ENCODE peak calls at places on chromosome 1, in five cellular contexts. L, U, Q, N and Z are unnamed samples.

GRCh38 chr1:47228644-47229030 is 3.4 kb downstream of the TAL1 start:
- DNase-seq in L (peak; percentile 47), Q (no peak), N (no peak), U (no peak), Z (no peak)

GRCh38 chr1:41666991-41667631 is 182.6 kb upstream of the EDN2 start:
- DNase-seq in U (no peak), L (no peak), N (no peak), Q (peak; percentile 69), Z (peak; percentile 50)

GRCh38 chr1:77085109-77085508 is 134.1 kb downstream of the PIGK start:
- DNase-seq in U (no peak), L (no peak), N (no peak), Q (no peak), Z (no peak)

GRCh38 chr1:41498809-41499208 is 14.3 kb upstream of the EDN2 start:
- DNase-seq in Q (peak; percentile 95), L (no peak), N (no peak), U (no peak), Z (peak; percentile 92)

GRCh38 chr1:167935252-167936067 is 1.0 kb upstream of the DCAF6 start:
- DNase-seq in Q (no peak), U (no peak), L (no peak), N (no peak), Z (peak; percentile 59)

GRCh38 chr1:45656573-45657226 is 29.6 kb downstream of the GPBP1L1 start:
- DNase-seq in U (no peak), Q (no peak), L (no peak), N (no peak), Z (no peak)

GRCh38 chr1:39210649-39211048 is 6.2 kb downstream of the MACF1 start:
- DNase-seq in U (no peak), L (no peak), Q (no peak), N (no peak), Z (no peak)

GRCh38 chr1:1665815-1666251 is 7.0 kb upstream of the CDK11B start:
- DNase-seq in L (peak; percentile 73), Q (peak; percentile 64), N (no peak), U (no peak), Z (no peak)

GRCh38 chr1:183956559-183957188 is 80.9 kb downstream of the COLGALT2 start:
- DNase-seq in L (no peak), U (no peak), N (peak; percentile 67), Q (no peak), Z (peak; percentile 75)

GRCh38 chr1:169044296-169044695 is 62.2 kb upstream of the ATP1B1 start:
- DNase-seq in U (no peak), N (no peak), Q (no peak), L (no peak), Z (no peak)

GRCh38 chr1:117210831-117211261 is at the start of gene VTCN1:
- DNase-seq in N (no peak), Q (peak; percentile 91), L (no peak), U (no peak), Z (peak; percentile 80)

GRCh38 chr1:48200166-48200900 is 22.2 kb upstream of the SLC5A9 start:
- DNase-seq in Q (no peak), L (no peak), N (no peak), U (no peak), Z (no peak)

GRCh38 chr1:96815914-96816313 is 94.3 kb downstream of the PTBP2 start:
- DNase-seq in N (no peak), U (no peak), L (no peak), Q (no peak), Z (no peak)

GRCh38 chr1:68495968-68496679 is 758 bp downstream of the DEPDC1 start:
- DNase-seq in Q (no peak), N (no peak), L (peak; percentile 3), U (no peak), Z (peak; percentile 42)

GRCh38 chr1:70396607-70397006 is 14.5 kb upstream of the CTH start:
- DNase-seq in Q (no peak), N (no peak), U (no peak), L (no peak), Z (no peak)

GRCh38 chr1:143661418-143662120 is 310.2 kb downstream of the FAM72C start:
- DNase-seq in Q (peak; percentile 67), U (no peak), N (no peak), L (no peak), Z (no peak)

GRCh38 chr1:42736152-42736551 is 3.9 kb downstream of the CLDN19 start:
- DNase-seq in L (peak; percentile 49), N (no peak), Q (no peak), U (no peak), Z (peak; percentile 49)
- TF ChIP-seq CTCF in L (no peak), N (peak; percentile 49), Q (no peak), U (no peak), Z (peak; percentile 24)

DNA sequence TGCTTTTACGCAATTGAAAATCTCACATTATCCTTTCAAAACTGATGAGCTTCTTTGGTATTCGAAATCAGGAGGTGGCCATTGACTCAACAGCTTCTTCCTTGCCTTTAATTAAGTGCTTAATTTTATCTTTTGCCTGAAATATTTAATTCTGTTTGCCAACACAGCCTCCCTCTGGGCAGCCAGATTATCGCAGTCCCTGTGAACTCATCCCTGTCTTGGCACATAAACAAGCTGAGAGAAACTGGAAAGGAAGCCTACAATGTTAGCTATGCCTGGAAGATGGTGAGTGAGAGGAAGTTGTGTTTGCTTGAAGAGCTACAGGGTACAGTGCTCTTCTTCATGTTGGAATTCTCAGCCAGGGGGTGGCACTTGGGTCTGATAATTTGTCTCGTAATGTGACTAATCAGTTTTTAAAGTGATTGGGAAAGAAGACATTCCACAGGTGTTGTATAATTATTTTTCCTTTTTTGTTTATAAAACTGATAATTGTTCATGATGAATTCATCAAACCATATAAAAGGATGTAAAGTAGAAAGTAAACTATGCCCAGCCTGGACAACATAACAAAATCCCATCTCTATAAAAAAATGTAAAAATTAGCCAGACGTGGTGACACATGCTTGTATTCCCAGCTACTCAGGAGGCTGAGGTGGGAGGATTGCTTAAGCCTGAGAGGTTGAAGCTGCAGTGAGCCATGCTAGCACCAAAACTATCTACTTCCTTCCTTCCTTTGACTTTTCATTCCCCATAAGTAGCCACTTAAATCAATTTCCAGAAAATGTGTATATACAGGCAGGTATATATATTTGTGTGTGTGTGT is 90.1 kb upstream of the RAVER2 start:
- DNase-seq in L (no peak), Q (no peak), U (no peak), N (peak; percentile 23), Z (peak; percentile 27)
- TF ChIP-seq CTCF in L (no peak), Q (peak; percentile 25), U (no peak), N (peak; percentile 46), Z (no peak)

GRCh38 chr1:92575123-92575522 is 88.4 kb upstream of the GFI1 start:
- DNase-seq in U (no peak), Q (no peak), N (no peak), L (no peak), Z (no peak)
- TF ChIP-seq CTCF in U (no peak), Q (no peak), N (no peak), L (no peak), Z (no peak)

GRCh38 chr1:44239337-44239960 is 26.2 kb downstream of the DMAP1 start:
- DNase-seq in N (no peak), L (peak; percentile 44), U (no peak), Q (no peak), Z (no peak)
- TF ChIP-seq CTCF in N (peak; percentile 54), L (no peak), U (no peak), Q (no peak), Z (no peak)

DNA sequence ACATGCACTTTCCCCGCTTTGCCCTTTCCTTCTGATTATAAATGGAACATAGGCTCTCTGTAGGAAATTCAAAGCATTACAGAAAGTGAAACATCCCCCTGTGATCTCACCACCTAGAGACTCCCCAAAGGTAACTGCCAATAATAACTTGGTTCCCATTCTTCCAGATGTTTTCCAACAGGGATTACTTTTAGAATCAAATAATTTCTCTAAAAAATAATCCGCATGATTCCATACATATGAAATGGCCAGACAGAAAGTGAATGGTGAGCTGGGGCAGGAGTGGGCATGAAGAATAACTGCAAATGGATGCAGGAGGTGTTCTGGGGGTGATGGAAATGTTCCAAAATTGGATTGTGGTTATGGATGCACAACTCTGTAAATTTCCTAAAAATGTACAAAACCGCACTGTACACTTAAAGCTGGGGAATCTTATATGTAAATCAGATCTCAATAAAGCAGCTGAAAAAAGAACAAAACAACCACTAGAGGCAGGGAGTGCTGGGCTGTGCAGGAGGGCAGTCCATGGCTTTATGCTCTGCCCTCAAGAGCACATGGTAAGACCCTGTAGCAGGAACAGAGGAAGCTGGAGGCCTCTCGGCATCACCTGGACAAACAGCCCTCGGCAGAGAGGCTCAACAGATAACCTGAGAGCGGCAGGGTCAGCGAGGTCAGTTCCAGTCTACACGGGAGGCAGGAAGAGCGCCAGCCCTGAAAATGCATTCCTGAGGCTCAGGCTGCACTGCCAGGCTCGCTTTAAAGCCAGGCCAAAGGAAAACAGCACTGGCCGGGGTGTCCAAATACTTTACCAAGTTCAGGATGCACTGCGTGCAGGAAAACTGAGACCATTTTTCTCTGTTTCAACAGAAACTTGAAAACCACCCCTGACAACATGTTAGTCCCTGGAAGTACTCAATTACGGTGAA is 39.7 kb downstream of the CAPZB start:
- DNase-seq in L (peak; percentile 29), Q (no peak), U (no peak), N (no peak), Z (no peak)
- TF ChIP-seq CTCF in L (no peak), Q (peak; percentile 9), U (no peak), N (peak; percentile 49), Z (peak; percentile 31)

DNA sequence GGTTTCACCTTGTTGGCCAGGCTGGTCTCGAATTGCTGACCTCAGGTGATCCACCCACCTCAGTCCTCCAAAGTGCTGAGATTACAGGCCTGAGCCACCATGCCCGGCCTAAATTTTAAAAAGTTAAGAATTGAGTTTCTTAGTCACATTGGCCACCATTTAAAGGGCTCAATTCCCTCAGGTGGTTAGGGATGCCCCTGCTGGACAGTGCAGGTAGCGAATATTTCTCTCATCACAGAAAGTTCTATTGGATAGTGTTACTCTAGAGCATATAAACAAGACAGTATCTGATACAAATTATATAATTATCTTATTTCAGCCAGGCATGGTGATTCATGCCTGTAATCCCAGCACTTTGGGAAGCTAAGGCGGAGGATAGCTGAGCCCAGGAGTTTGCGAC is 320.2 kb downstream of the ZP4 start:
- DNase-seq in Q (no peak), L (no peak), N (no peak), U (no peak), Z (no peak)
- TF ChIP-seq CTCF in Q (no peak), L (peak; percentile 57), N (no peak), U (no peak), Z (peak; percentile 36)

GRCh38 chr1:107515702-107516101 is 374.9 kb downstream of the NTNG1 start:
- DNase-seq in L (no peak), U (no peak), Q (no peak), N (no peak), Z (no peak)
- TF ChIP-seq CTCF in L (no peak), U (no peak), Q (no peak), N (no peak), Z (no peak)

GRCh38 chr1:180230416-180230790 is 339 bp downstream of the LHX4 start:
- DNase-seq in L (no peak), Q (no peak), U (no peak), N (no peak), Z (no peak)

GRCh38 chr1:180232521-180233043 is 2.5 kb downstream of the LHX4 start:
- DNase-seq in L (no peak), U (no peak), N (no peak), Q (no peak), Z (no peak)

GRCh38 chr1:180233191-180234011 is 3.3 kb downstream of the LHX4 start:
- DNase-seq in L (no peak), U (no peak), N (no peak), Q (no peak), Z (no peak)

GRCh38 chr1:180230791-180231505 is 884 bp downstream of the LHX4 start:
- DNase-seq in Q (no peak), N (no peak), U (no peak), L (no peak), Z (peak; percentile 49)

GRCh38 chr1:180231506-180232420 is 1.7 kb downstream of the LHX4 start:
- DNase-seq in U (no peak), Q (no peak), L (no peak), N (no peak), Z (peak; percentile 73)
- TF ChIP-seq CTCF in U (no peak), Q (no peak), L (no peak), N (no peak), Z (peak; percentile 5)